ENCODE peak calls at places on chromosomes 6 and 20, in four cellular contexts. One of them, this sample, is unnamed.

GRCh38 chr20:3238616-3239025 is 369 bp downstream of the SLC4A11 start:
- DNase-seq in vagina: no peak
- DNase-seq in CD14-positive monocyte: no peak
- DNase-seq in AG10803: no peak
- DNase-seq in this sample: no peak

GRCh38 chr6:18263561-18264337 is 581 bp downstream of the DEK start:
- DNase-seq in AG10803: no peak
- DNase-seq in CD14-positive monocyte: no peak
- DNase-seq in vagina: no peak
- DNase-seq in this sample: peak; percentile 92

GRCh38 chr6:134826889-134827737 is 122.8 kb downstream of the ALDH8A1 start:
- DNase-seq in AG10803: peak; percentile 100
- DNase-seq in CD14-positive monocyte: no peak
- DNase-seq in vagina: no peak
- DNase-seq in this sample: peak; percentile 96

GRCh38 chr6:163333686-163334085 is 80.8 kb upstream of the QKI start:
- DNase-seq in CD14-positive monocyte: no peak
- DNase-seq in AG10803: no peak
- DNase-seq in vagina: no peak
- DNase-seq in this sample: no peak

GRCh38 chr20:47533518-47534062 is 31.9 kb downstream of the NCOA3 start:
- DNase-seq in AG10803: no peak
- DNase-seq in CD14-positive monocyte: no peak
- DNase-seq in vagina: no peak
- DNase-seq in this sample: no peak

GRCh38 chr6:106735136-106735535 is 105.8 kb downstream of the QRSL1 start:
- DNase-seq in CD14-positive monocyte: no peak
- DNase-seq in AG10803: no peak
- DNase-seq in vagina: no peak
- DNase-seq in this sample: no peak

GRCh38 chr6:168408504-168409136 is 32.4 kb upstream of the SMOC2 start:
- DNase-seq in CD14-positive monocyte: no peak
- DNase-seq in AG10803: no peak
- DNase-seq in vagina: no peak
- DNase-seq in this sample: no peak

GRCh38 chr6:54204921-54205511 is 93.8 kb downstream of the MLIP start:
- DNase-seq in CD14-positive monocyte: no peak
- DNase-seq in AG10803: no peak
- DNase-seq in vagina: no peak
- DNase-seq in this sample: no peak

GRCh38 chr20:43921227-43921780 is 6.7 kb downstream of the TOX2 start:
- DNase-seq in AG10803: no peak
- DNase-seq in CD14-positive monocyte: peak; percentile 15
- DNase-seq in vagina: no peak
- DNase-seq in this sample: no peak

GRCh38 chr6:127515234-127515793 is 3.8 kb downstream of the MTCL3 start:
- DNase-seq in vagina: no peak
- DNase-seq in AG10803: no peak
- DNase-seq in CD14-positive monocyte: no peak
- DNase-seq in this sample: no peak
- TF ChIP-seq CTCF in vagina: no peak
- TF ChIP-seq CTCF in AG10803: no peak
- TF ChIP-seq CTCF in CD14-positive monocyte: no peak
- TF ChIP-seq CTCF in this sample: no peak

GRCh38 chr6:57265755-57266221 is 43.7 kb upstream of the RAB23 start:
- DNase-seq in vagina: no peak
- DNase-seq in AG10803: peak; percentile 64
- DNase-seq in CD14-positive monocyte: no peak
- DNase-seq in this sample: no peak

GRCh38 chr6:57262901-57263694 is 41.0 kb upstream of the RAB23 start:
- DNase-seq in vagina: no peak
- DNase-seq in CD14-positive monocyte: no peak
- DNase-seq in AG10803: peak; percentile 95
- DNase-seq in this sample: no peak

GRCh38 chr6:57262491-57262890 is 40.4 kb upstream of the RAB23 start:
- DNase-seq in vagina: no peak
- DNase-seq in CD14-positive monocyte: no peak
- DNase-seq in AG10803: peak; percentile 80
- DNase-seq in this sample: peak; percentile 92

GRCh38 chr6:57268294-57268640 is 46.2 kb upstream of the RAB23 start:
- DNase-seq in AG10803: no peak
- DNase-seq in CD14-positive monocyte: no peak
- DNase-seq in vagina: no peak
- DNase-seq in this sample: no peak

GRCh38 chr6:57267586-57268293 is 45.6 kb upstream of the RAB23 start:
- DNase-seq in vagina: no peak
- DNase-seq in CD14-positive monocyte: no peak
- DNase-seq in AG10803: peak; percentile 99
- DNase-seq in this sample: no peak
- TF ChIP-seq CTCF in vagina: peak; percentile 20
- TF ChIP-seq CTCF in CD14-positive monocyte: peak; percentile 46
- TF ChIP-seq CTCF in AG10803: peak; percentile 70
- TF ChIP-seq CTCF in this sample: no peak

DNA sequence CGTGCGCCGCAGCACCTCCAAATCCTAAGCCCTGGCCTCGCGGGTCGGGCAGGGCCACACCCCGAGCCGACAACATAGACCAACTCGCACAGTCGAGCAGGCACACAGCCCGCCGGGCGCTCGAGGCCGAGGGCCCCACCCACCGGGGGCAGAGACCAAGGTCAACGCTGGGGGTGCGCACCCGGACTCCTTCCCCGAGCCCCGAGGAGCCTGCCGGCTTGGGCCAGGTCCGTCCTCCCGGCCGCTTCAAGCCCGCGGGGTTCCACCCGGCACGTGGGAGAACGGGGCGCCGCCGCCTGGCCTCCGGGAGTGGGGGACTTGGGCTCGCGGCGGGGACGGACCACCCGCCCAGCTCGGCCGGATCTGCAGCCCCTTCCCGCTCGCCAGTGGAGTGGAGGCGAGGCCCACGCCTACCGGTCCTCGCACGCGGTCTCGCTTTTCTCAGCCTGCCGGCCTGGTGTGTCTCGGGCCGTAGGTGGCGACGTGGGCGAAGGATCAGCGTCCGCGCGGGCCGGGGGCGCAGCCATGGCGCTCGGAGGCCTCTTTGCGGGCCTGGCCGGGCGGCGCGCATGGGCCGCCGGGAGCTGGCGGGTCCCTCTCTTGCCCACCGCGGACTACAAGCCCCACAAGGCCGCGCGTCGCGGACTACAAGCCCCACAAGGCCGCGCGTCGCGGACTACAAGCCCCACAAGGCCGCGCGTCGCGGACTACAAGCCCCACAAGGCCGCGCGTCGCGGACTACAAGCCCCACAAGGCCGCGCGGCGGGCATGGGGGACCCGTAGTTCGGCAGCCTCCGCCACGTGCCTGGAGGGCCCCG is at the start of gene UCKL1:
- DNase-seq in CD14-positive monocyte: peak; percentile 88
- DNase-seq in vagina: no peak
- DNase-seq in AG10803: peak; percentile 91
- DNase-seq in this sample: peak; percentile 91
- TF ChIP-seq CTCF in CD14-positive monocyte: peak; percentile 38
- TF ChIP-seq CTCF in vagina: no peak
- TF ChIP-seq CTCF in AG10803: no peak
- TF ChIP-seq CTCF in this sample: no peak

GRCh38 chr6:39353698-39354315 is 31.3 kb upstream of the KCNK16 start:
- DNase-seq in AG10803: no peak
- DNase-seq in vagina: no peak
- DNase-seq in CD14-positive monocyte: no peak
- DNase-seq in this sample: no peak

GRCh38 chr6:39348740-39349139 is 26.2 kb upstream of the KCNK16 start:
- DNase-seq in AG10803: no peak
- DNase-seq in vagina: no peak
- DNase-seq in CD14-positive monocyte: no peak
- DNase-seq in this sample: no peak

GRCh38 chr6:39347906-39348585 is 25.5 kb upstream of the KCNK16 start:
- DNase-seq in CD14-positive monocyte: no peak
- DNase-seq in AG10803: peak; percentile 57
- DNase-seq in vagina: no peak
- DNase-seq in this sample: peak; percentile 92

GRCh38 chr6:39347201-39347600 is 24.7 kb upstream of the KCNK16 start:
- DNase-seq in CD14-positive monocyte: no peak
- DNase-seq in AG10803: no peak
- DNase-seq in vagina: no peak
- DNase-seq in this sample: no peak

DNA sequence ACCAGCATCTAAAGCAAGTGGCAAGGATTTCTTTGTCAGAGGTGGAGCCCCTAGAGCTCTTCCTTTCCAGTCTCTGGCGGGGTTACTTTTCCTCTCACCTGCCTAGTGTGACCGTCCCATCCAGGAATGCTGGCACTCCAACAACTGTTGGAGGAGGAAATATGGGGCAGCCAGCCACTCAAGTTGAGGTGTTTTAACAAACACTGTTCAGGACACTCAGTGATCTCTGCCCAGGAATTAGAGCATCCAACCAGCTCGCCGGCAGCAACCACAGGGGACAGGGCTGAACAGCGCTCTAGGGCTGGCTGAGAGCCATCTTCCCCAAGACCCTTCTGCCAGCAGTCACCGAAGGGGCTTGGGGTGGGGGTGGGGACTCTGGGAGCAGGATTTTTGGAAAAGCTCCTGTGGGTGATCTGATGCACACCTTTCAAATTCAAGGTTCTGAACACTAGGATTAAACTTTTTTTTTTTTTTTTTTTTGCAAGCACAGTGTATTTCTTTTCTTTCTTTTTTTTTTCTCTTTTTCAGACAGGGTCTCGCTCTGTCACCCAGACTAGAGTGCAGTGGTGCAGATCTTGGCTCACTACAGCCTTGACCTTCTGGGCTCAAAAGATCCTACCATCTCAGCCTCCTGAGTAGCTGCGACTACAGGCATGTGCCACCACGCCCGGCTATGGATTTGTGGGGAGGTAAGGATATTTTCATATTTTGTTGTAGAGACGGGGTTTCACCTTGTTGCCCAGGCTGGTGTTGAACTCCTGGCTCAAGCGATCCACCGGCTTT is 28.4 kb upstream of the KCNK16 start:
- DNase-seq in vagina: no peak
- DNase-seq in CD14-positive monocyte: no peak
- DNase-seq in AG10803: no peak
- DNase-seq in this sample: no peak
- TF ChIP-seq CTCF in vagina: no peak
- TF ChIP-seq CTCF in CD14-positive monocyte: no peak
- TF ChIP-seq CTCF in AG10803: no peak
- TF ChIP-seq CTCF in this sample: no peak

DNA sequence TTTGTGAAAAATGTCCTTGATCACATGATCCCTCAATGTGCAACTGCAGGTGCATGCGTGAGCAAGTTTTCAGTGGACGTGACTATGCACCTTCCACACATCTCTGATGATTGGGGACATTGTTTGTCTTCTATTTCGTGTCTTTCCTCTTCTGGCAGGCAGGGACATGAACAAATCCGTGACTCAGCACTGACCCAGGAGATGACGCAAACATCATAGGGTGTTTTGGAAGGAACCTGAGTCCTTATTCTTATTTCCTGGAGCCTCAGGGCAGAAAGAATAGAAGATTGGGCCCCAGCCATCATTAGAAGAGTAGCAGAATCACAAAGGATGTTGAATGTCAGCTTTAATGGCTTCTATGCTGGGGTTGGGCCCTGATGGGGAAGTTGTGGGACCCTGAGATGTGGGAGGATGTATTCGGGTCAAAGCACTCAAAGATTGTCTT is 11.9 kb upstream of the SIRPD start:
- DNase-seq in AG10803: peak; percentile 9
- DNase-seq in vagina: no peak
- DNase-seq in CD14-positive monocyte: peak; percentile 90
- DNase-seq in this sample: no peak
- TF ChIP-seq CTCF in AG10803: no peak
- TF ChIP-seq CTCF in vagina: no peak
- TF ChIP-seq CTCF in CD14-positive monocyte: no peak
- TF ChIP-seq CTCF in this sample: no peak

This sample was measured in lower leg skin.